ENCODE peak calls at places on chromosomes 12 and 14, in five cellular contexts. One of them, this sample, is unnamed.

GRCh38 chr14:76432967-76433752 is 57.2 kb downstream of the ESRRB start:
- DNase-seq in right lobe of liver: no peak
- DNase-seq in RPMI8226: no peak
- DNase-seq in AG08395: no peak
- DNase-seq in hypothalamus: no peak
- DNase-seq in this sample: no peak

GRCh38 chr12:24759155-24759554 is 189.7 kb downstream of the BCAT1 start:
- DNase-seq in right lobe of liver: no peak
- DNase-seq in RPMI8226: no peak
- DNase-seq in AG08395: no peak
- DNase-seq in hypothalamus: no peak
- DNase-seq in this sample: no peak

GRCh38 chr14:22375321-22375930 is 213.6 kb downstream of the DAD1 start:
- DNase-seq in right lobe of liver: no peak
- DNase-seq in RPMI8226: peak; percentile 43
- DNase-seq in AG08395: peak; percentile 18
- DNase-seq in hypothalamus: no peak
- DNase-seq in this sample: peak; percentile 11

GRCh38 chr14:104462651-104463630 is 116.6 kb upstream of the C14orf180 start:
- DNase-seq in right lobe of liver: no peak
- DNase-seq in RPMI8226: no peak
- DNase-seq in AG08395: no peak
- DNase-seq in hypothalamus: no peak
- DNase-seq in this sample: peak; percentile 14

GRCh38 chr12:12635651-12636050 is 24.0 kb downstream of the CREBL2 start:
- DNase-seq in right lobe of liver: no peak
- DNase-seq in RPMI8226: no peak
- DNase-seq in AG08395: no peak
- DNase-seq in hypothalamus: no peak
- DNase-seq in this sample: no peak

GRCh38 chr12:130433834-130434233 is 96.1 kb downstream of the PIWIL1 start:
- DNase-seq in right lobe of liver: no peak
- DNase-seq in RPMI8226: no peak
- DNase-seq in AG08395: no peak
- DNase-seq in hypothalamus: no peak
- DNase-seq in this sample: no peak

GRCh38 chr14:44529026-44529425 is 21.9 kb upstream of the FSCB start:
- DNase-seq in right lobe of liver: no peak
- DNase-seq in RPMI8226: no peak
- DNase-seq in AG08395: no peak
- DNase-seq in hypothalamus: no peak
- DNase-seq in this sample: peak; percentile 86

GRCh38 chr14:57346741-57347140 is 43.6 kb upstream of the NAA30 start:
- DNase-seq in right lobe of liver: no peak
- DNase-seq in RPMI8226: no peak
- DNase-seq in AG08395: no peak
- DNase-seq in hypothalamus: no peak
- DNase-seq in this sample: peak; percentile 89

GRCh38 chr14:32226051-32226450 is 23.0 kb upstream of the RNU6-8 start:
- DNase-seq in right lobe of liver: no peak
- DNase-seq in RPMI8226: no peak
- DNase-seq in AG08395: no peak
- DNase-seq in hypothalamus: no peak
- DNase-seq in this sample: no peak

GRCh38 chr12:119014368-119014767 is 33.0 kb downstream of the SRRM4 start:
- DNase-seq in right lobe of liver: no peak
- DNase-seq in RPMI8226: no peak
- DNase-seq in AG08395: no peak
- DNase-seq in hypothalamus: no peak
- DNase-seq in this sample: no peak

GRCh38 chr12:54282949-54283593 is 2.5 kb downstream of the HNRNPA1 start:
- DNase-seq in right lobe of liver: no peak
- DNase-seq in RPMI8226: no peak
- DNase-seq in AG08395: no peak
- DNase-seq in hypothalamus: no peak
- DNase-seq in this sample: no peak

GRCh38 chr12:103640410-103640809 is 53.3 kb downstream of the STAB2 start:
- DNase-seq in right lobe of liver: no peak
- DNase-seq in RPMI8226: no peak
- DNase-seq in AG08395: no peak
- DNase-seq in hypothalamus: no peak
- DNase-seq in this sample: no peak

GRCh38 chr14:104119700-104120251 is 18.6 kb upstream of the KIF26A start:
- DNase-seq in right lobe of liver: peak; percentile 38
- DNase-seq in RPMI8226: no peak
- DNase-seq in AG08395: no peak
- DNase-seq in hypothalamus: no peak
- DNase-seq in this sample: no peak

GRCh38 chr14:24436355-24437019 is 6.1 kb downstream of the SDR39U1 start:
- DNase-seq in right lobe of liver: no peak
- DNase-seq in RPMI8226: peak; percentile 52
- DNase-seq in AG08395: peak; percentile 87
- DNase-seq in hypothalamus: no peak
- DNase-seq in this sample: peak; percentile 56

GRCh38 chr12:124641591-124641990 is 74.2 kb upstream of the NCOR2 start:
- DNase-seq in right lobe of liver: no peak
- DNase-seq in RPMI8226: peak; percentile 55
- DNase-seq in AG08395: no peak
- DNase-seq in hypothalamus: no peak
- DNase-seq in this sample: no peak

GRCh38 chr12:64147860-64148259 is 74.2 kb downstream of the KICS2 start:
- DNase-seq in right lobe of liver: no peak
- DNase-seq in RPMI8226: no peak
- DNase-seq in AG08395: no peak
- DNase-seq in hypothalamus: no peak
- DNase-seq in this sample: no peak

GRCh38 chr12:50258167-50258551 is 25.2 kb downstream of the LIMA1 start:
- DNase-seq in right lobe of liver: peak; percentile 80
- DNase-seq in RPMI8226: no peak
- DNase-seq in AG08395: no peak
- DNase-seq in hypothalamus: no peak
- DNase-seq in this sample: no peak

GRCh38 chr12:94163850-94164249 is 15.5 kb downstream of the PLXNC1 start:
- DNase-seq in right lobe of liver: no peak
- DNase-seq in RPMI8226: no peak
- DNase-seq in AG08395: no peak
- DNase-seq in hypothalamus: no peak
- DNase-seq in this sample: no peak

GRCh38 chr12:74747305-74747704 is 209.7 kb downstream of the ATXN7L3B start:
- DNase-seq in right lobe of liver: no peak
- DNase-seq in RPMI8226: no peak
- DNase-seq in AG08395: no peak
- DNase-seq in hypothalamus: no peak
- DNase-seq in this sample: no peak